ENCODE peak calls at places on chromosomes 1 and 21, in eight cellular contexts. X, T, K, B, J, Z, H and L are unnamed samples.
A peak's percentile ranks its signal among the peaks of the same experiment; 100 is the strongest.

GRCh38 chr1:231040019-231040799 is at the start of gene FAM89A:
- DNase-seq in X (peak; percentile 79), T (peak; percentile 76), H (peak; percentile 71), K (no peak), J (peak; percentile 55), B (peak; percentile 45), Z (no peak), L (no peak)

GRCh38 chr1:165699577-165699976 is 1.2 kb upstream of the ALDH9A1 start:
- DNase-seq in K (no peak), T (no peak), J (no peak), X (no peak), B (peak; percentile 93), H (no peak), Z (no peak), L (no peak)

GRCh38 chr1:1281533-1282321 is 1.5 kb downstream of the SCNN1D start:
- DNase-seq in K (no peak), X (peak; percentile 93), J (peak; percentile 75), H (no peak), B (no peak), T (no peak), Z (no peak), L (no peak)

GRCh38 chr1:33256335-33256700 is at the start of gene ZNF362:
- DNase-seq in Z (peak; percentile 29), T (peak; percentile 76), K (no peak), J (peak; percentile 59), B (peak; percentile 40), X (peak; percentile 77), H (peak; percentile 64), L (no peak)

GRCh38 chr1:185645201-185645640 is 89.0 kb upstream of the HMCN1 start:
- DNase-seq in T (no peak), X (no peak), B (no peak), K (no peak), H (no peak), J (no peak), Z (no peak), L (no peak)

GRCh38 chr1:74247881-74248528 is 12.8 kb downstream of the TNNI3K start:
- DNase-seq in B (no peak), T (no peak), X (no peak), H (no peak), K (no peak), J (no peak), Z (no peak), L (no peak)

GRCh38 chr1:218783916-218784315 is 389.8 kb upstream of the LYPLAL1 start:
- DNase-seq in T (no peak), J (no peak), H (no peak), X (no peak), K (no peak), B (no peak), Z (no peak), L (no peak)

GRCh38 chr1:9424278-9424677 is 115.0 kb upstream of the SLC25A33 start:
- DNase-seq in J (no peak), X (no peak), T (no peak), H (no peak), K (no peak), B (no peak), Z (no peak), L (no peak)

GRCh38 chr1:6093611-6094010 is 47.9 kb downstream of the KCNAB2 start:
- DNase-seq in T (no peak), Z (no peak), X (no peak), K (no peak), B (no peak), H (no peak), J (no peak), L (no peak)

GRCh38 chr1:51210676-51211075 is 25.4 kb upstream of the RNF11 start:
- DNase-seq in B (no peak), T (no peak), J (no peak), K (no peak), H (no peak), X (no peak), Z (no peak), L (no peak)

GRCh38 chr1:186804669-186805068 is 24.1 kb upstream of the PLA2G4A start:
- DNase-seq in K (no peak), X (no peak), J (no peak), T (no peak), H (no peak), Z (no peak), B (no peak), L (no peak)

GRCh38 chr21:42388740-42389448 is 7.0 kb downstream of the TMPRSS3 start:
- DNase-seq in K (no peak), J (no peak), X (peak; percentile 45), B (no peak), T (no peak), H (no peak), Z (no peak), L (no peak)

GRCh38 chr21:42568377-42568776 is 54.7 kb downstream of the SLC37A1 start:
- DNase-seq in H (no peak), Z (no peak), J (no peak), X (no peak), T (no peak), B (no peak), K (no peak), L (no peak)

GRCh38 chr1:208304193-208304712 is 60.1 kb upstream of the PLXNA2 start:
- DNase-seq in X (no peak), K (no peak), B (no peak), T (no peak), J (no peak), Z (no peak), H (no peak), L (no peak)

GRCh38 chr1:161784963-161785362 is 18.8 kb downstream of the ATF6 start:
- DNase-seq in B (no peak), K (no peak), J (no peak), X (no peak), H (no peak), Z (no peak), T (no peak), L (no peak)

GRCh38 chr1:216596298-216596947 is 126.8 kb downstream of the ESRRG start:
- DNase-seq in X (no peak), H (no peak), K (no peak), B (peak; percentile 18), T (no peak), J (peak; percentile 18), Z (peak; percentile 13), L (no peak)

GRCh38 chr1:31714442-31715096 is 10.8 kb upstream of the COL16A1 start:
- DNase-seq in K (no peak), T (peak; percentile 11), H (no peak), B (peak; percentile 49), J (peak; percentile 84), Z (peak; percentile 69), X (peak; percentile 73), L (peak; percentile 42)

GRCh38 chr1:11929849-11930248 is 3.6 kb upstream of the KIAA2013 start:
- DNase-seq in X (peak; percentile 72), B (peak; percentile 70), H (no peak), Z (peak; percentile 52), K (no peak), T (peak; percentile 61), J (peak; percentile 79), L (no peak)

GRCh38 chr1:13725714-13726175 is 25.8 kb downstream of the PRDM2 start:
- DNase-seq in Z (no peak), H (no peak), J (peak; percentile 26), T (peak; percentile 22), X (peak; percentile 49), K (no peak), B (peak; percentile 53), L (no peak)

GRCh38 chr1:220876511-220877347 is 2.5 kb upstream of the HLX start:
- DNase-seq in Z (no peak), X (no peak), J (peak; percentile 72), H (no peak), T (peak; percentile 56), K (no peak), B (no peak), L (no peak)

GRCh38 chr1:54884135-54884586 is 2.8 kb downstream of the DHCR24 start:
- DNase-seq in H (no peak), T (no peak), B (no peak), K (no peak), X (no peak), Z (peak; percentile 37), J (peak; percentile 49), L (no peak)

GRCh38 chr1:184387871-184388670 is 1.2 kb downstream of the C1orf21 start:
- DNase-seq in J (peak; percentile 90), H (no peak), K (no peak), Z (peak; percentile 50), T (peak; percentile 54), B (peak; percentile 30), X (peak; percentile 69), L (no peak)

GRCh38 chr1:31571340-31572295 is 4.7 kb upstream of the TINAGL1 start:
- DNase-seq in H (no peak), X (peak; percentile 17), Z (no peak), J (no peak), T (no peak), B (no peak), K (no peak), L (no peak)

GRCh38 chr1:210057593-210057992 is 119.6 kb downstream of the SYT14 start:
- DNase-seq in X (no peak), T (no peak), B (no peak), J (no peak), H (no peak), Z (no peak), K (no peak), L (no peak)

GRCh38 chr1:19893687-19894086 is 11.5 kb downstream of the OTUD3 start:
- DNase-seq in B (no peak), X (no peak), H (no peak), T (no peak), J (no peak), K (no peak), Z (no peak), L (no peak)

GRCh38 chr1:42734201-42735035 is 5.6 kb downstream of the CLDN19 start:
- DNase-seq in Z (no peak), J (no peak), B (no peak), T (no peak), X (no peak), K (no peak), H (no peak), L (no peak)

GRCh38 chr1:68121536-68121935 is 71.1 kb upstream of the DIRAS3 start:
- DNase-seq in H (no peak), Z (no peak), J (peak; percentile 83), T (no peak), K (no peak), B (no peak), X (no peak), L (no peak)

GRCh38 chr1:15261155-15262002 is 14.4 kb downstream of the FHAD1 start:
- DNase-seq in X (peak; percentile 56), Z (no peak), J (no peak), K (no peak), B (peak; percentile 59), H (no peak), T (no peak), L (no peak)

GRCh38 chr1:193676996-193677569 is 490.7 kb upstream of the B3GALT2 start:
- DNase-seq in B (no peak), K (no peak), T (no peak), J (no peak), H (no peak), Z (no peak), X (no peak), L (no peak)

GRCh38 chr1:80892452-80892995 is 908.2 kb upstream of the ADGRL2 start:
- DNase-seq in X (no peak), Z (no peak), J (no peak), T (no peak), H (no peak), B (peak; percentile 4), K (no peak), L (no peak)

GRCh38 chr1:35864813-35865212 is 18.2 kb upstream of the AGO1 start:
- DNase-seq in Z (no peak), T (no peak), K (no peak), J (no peak), B (no peak), X (no peak), H (no peak), L (no peak)